ENCODE peak calls at places on chromosomes 4 and X, in ten cellular contexts. X is GM23338, H is breast epithelium, A is stomach, J is suprapubic skin, P is SK-N-SH, S is transverse colon, C is K562, O is esophagus muscularis mucosa, V is HepG2. M is an unnamed sample. For H3K4me1, the result is how much of the 10 kb centered on the place peaks cover.

GRCh38 chrX:24846551-24847170 is 152.9 kb downstream of the POLA1 start:
- DNase-seq in X (no peak), H (no peak), A (no peak), J (no peak), P (no peak), S (no peak), C (no peak), O (no peak), V (no peak), M (no peak)

GRCh38 chrX:47637546-47638195 is 7.9 kb upstream of the CFP start:
- DNase-seq in X (peak), H (no peak), A (peak), J (no peak), P (no peak), S (peak), C (peak), O (no peak), V (no peak), M (no peak)

GRCh38 chr4:70722199-70722791 is 531 bp downstream of the RUFY3 start:
- DNase-seq in X (no peak), H (no peak), A (no peak), J (no peak), P (peak), S (no peak), C (peak), O (no peak), V (no peak), M (no peak)

GRCh38 chrX:110588853-110589252 is 206.8 kb downstream of the CHRDL1 start:
- DNase-seq in X (no peak), H (no peak), A (no peak), J (no peak), P (no peak), S (no peak), C (no peak), O (no peak), V (no peak), M (no peak)

GRCh38 chr4:1932736-1933135 is 61.5 kb downstream of the NSD2 start:
- DNase-seq in X (no peak), H (no peak), A (no peak), J (no peak), P (no peak), S (no peak), C (no peak), O (no peak), V (no peak), M (no peak)

GRCh38 chr4:128812360-128812958 is 3.0 kb downstream of the JADE1 start:
- DNase-seq in X (peak), H (no peak), A (peak), J (peak), P (peak), S (no peak), C (no peak), O (no peak), V (peak), M (peak)

GRCh38 chr4:120769227-120769626 is 153.3 kb downstream of the PRDM5 start:
- DNase-seq in X (no peak), H (no peak), A (no peak), J (no peak), P (no peak), S (no peak), C (no peak), O (no peak), V (no peak), M (no peak)

GRCh38 chr4:124177647-124178425 is 534.7 kb downstream of the ANKRD50 start:
- DNase-seq in X (no peak), H (no peak), A (no peak), J (no peak), P (no peak), S (no peak), C (no peak), O (no peak), V (no peak), M (no peak)

GRCh38 chr4:103996637-103997036 is 276.9 kb upstream of the TACR3 start:
- DNase-seq in X (peak), H (no peak), A (no peak), J (no peak), P (no peak), S (no peak), C (no peak), O (no peak), V (peak), M (peak)

GRCh38 chr4:80142396-80143304 is 54.7 kb upstream of the PRDM8 start:
- DNase-seq in X (no peak), H (no peak), A (no peak), J (no peak), P (no peak), S (no peak), C (peak), O (no peak), V (no peak), M (no peak)

GRCh38 chrX:46840946-46841740 is 4.3 kb downstream of the RP2 start:
- DNase-seq in X (no peak), H (no peak), A (no peak), J (no peak), P (no peak), S (no peak), C (no peak), O (no peak), V (no peak), M (no peak)

GRCh38 chrX:107683124-107683895 is 55.0 kb downstream of the PRPS1 start:
- DNase-seq in X (no peak), H (no peak), A (peak), J (peak), P (no peak), S (peak), C (no peak), O (no peak), V (no peak), M (peak)

GRCh38 chr4:40194602-40195161 is 2.1 kb upstream of the RHOH start:
- DNase-seq in X (no peak), H (no peak), A (no peak), J (no peak), P (peak), S (peak), C (no peak), O (no peak), V (peak), M (no peak)

GRCh38 chr4:140928880-140929279 is 172.7 kb upstream of the TBC1D9 start:
- DNase-seq in X (no peak), H (no peak), A (no peak), J (no peak), P (no peak), S (no peak), C (no peak), O (no peak), V (no peak), M (no peak)

GRCh38 chr4:128572778-128573241 is 236.7 kb upstream of the JADE1 start:
- DNase-seq in X (no peak), H (no peak), A (no peak), J (no peak), P (no peak), S (no peak), C (no peak), O (no peak), V (no peak), M (no peak)

GRCh38 chr4:92050875-92051274 is 252.9 kb upstream of the GRID2 start:
- DNase-seq in X (no peak), H (no peak), A (no peak), J (no peak), P (no peak), S (no peak), C (no peak), O (no peak), V (no peak), M (no peak)

GRCh38 chr4:127134490-127134889 is 498.3 kb upstream of the INTU start:
- DNase-seq in X (no peak), H (no peak), A (no peak), J (no peak), P (no peak), S (no peak), C (no peak), O (no peak), V (no peak), M (no peak)

GRCh38 chr4:159103406-159104131 is 690 bp downstream of the RAPGEF2 start:
- DNase-seq in X (peak), H (no peak), A (peak), J (peak), P (peak), S (peak), C (peak), O (no peak), V (no peak), M (peak)

GRCh38 chr4:71156616-71157015 is 163.2 kb downstream of the DCK start:
- DNase-seq in X (no peak), H (no peak), A (no peak), J (no peak), P (no peak), S (no peak), C (no peak), O (no peak), V (no peak), M (no peak)

GRCh38 chr4:20260821-20261220 is 9.1 kb downstream of the SLIT2 start:
- DNase-seq in X (no peak), H (no peak), A (no peak), J (no peak), P (no peak), S (no peak), C (no peak), O (no peak), V (no peak), M (no peak)

GRCh38 chrX:24081661-24082154 is 27.0 kb downstream of the EIF2S3 start:
- DNase-seq in X (peak), H (peak), A (peak), J (no peak), P (peak), S (peak), C (no peak), O (no peak), V (peak), M (peak)

GRCh38 chr4:39970559-39971270 is 7.0 kb downstream of the PDS5A start:
- DNase-seq in X (peak), H (no peak), A (no peak), J (peak), P (no peak), S (no peak), C (no peak), O (no peak), V (peak), M (no peak)

GRCh38 chr4:175499735-175500352 is 312.2 kb downstream of the GPM6A start:
- DNase-seq in X (no peak), H (no peak), A (no peak), J (no peak), P (no peak), S (no peak), C (no peak), O (no peak), V (no peak), M (no peak)

GRCh38 chr4:142367326-142368188 is 478.5 kb downstream of the INPP4B start:
- DNase-seq in X (no peak), H (no peak), A (no peak), J (no peak), P (no peak), S (no peak), C (no peak), O (no peak), V (no peak), M (no peak)

GRCh38 chrX:139049455-139049854 is 337.9 kb upstream of the FGF13 start:
- DNase-seq in X (no peak), H (no peak), A (no peak), J (no peak), P (no peak), S (no peak), C (no peak), O (no peak), V (no peak), M (no peak)

GRCh38 chr4:154529737-154530136 is 20.5 kb downstream of the PLRG1 start:
- DNase-seq in X (no peak), H (no peak), A (no peak), J (no peak), P (no peak), S (no peak), C (no peak), O (no peak), V (no peak), M (peak)

GRCh38 chr4:14719053-14719452 is 283.2 kb upstream of the CPEB2 start:
- DNase-seq in X (no peak), H (no peak), A (peak), J (no peak), P (no peak), S (no peak), C (no peak), O (no peak), V (no peak), M (peak)

GRCh38 chr4:84499065-84499982 is at the start of gene NKX6-1:
- DNase-seq in X (peak), H (no peak), A (peak), J (peak), P (peak), S (peak), C (peak), O (peak), V (no peak), M (no peak)

GRCh38 chr4:8747896-8748575 is 123.6 kb downstream of the HMX1 start:
- DNase-seq in X (no peak), H (peak), A (no peak), J (peak), P (no peak), S (no peak), C (no peak), O (no peak), V (no peak), M (no peak)

GRCh38 chr4:42678512-42678911 is 21.6 kb upstream of the ATP8A1 start:
- DNase-seq in X (no peak), H (no peak), A (no peak), J (no peak), P (no peak), S (no peak), C (no peak), O (no peak), V (no peak), M (no peak)

GRCh38 chr4:15947684-15948083 is 9.1 kb upstream of the FGFBP1 start:
- DNase-seq in X (no peak), H (no peak), A (no peak), J (no peak), P (no peak), S (no peak), C (no peak), O (no peak), V (no peak), M (no peak)

GRCh38 chr4:22720091-22720490 is 27.4 kb downstream of the GBA3 start:
- DNase-seq in X (no peak), H (no peak), A (no peak), J (no peak), P (no peak), S (no peak), C (no peak), O (no peak), V (no peak), M (no peak)

GRCh38 chr4:16253127-16253960 is 27.1 kb upstream of the TAPT1 start:
- DNase-seq in X (no peak), H (no peak), A (no peak), J (no peak), P (no peak), S (no peak), C (no peak), O (no peak), V (peak), M (no peak)

GRCh38 chrX:40173662-40174593 is 76.2 kb upstream of the BCOR start:
- DNase-seq in X (peak), H (no peak), A (peak), J (peak), P (peak), S (peak), C (no peak), O (no peak), V (peak), M (peak)
- TF ChIP-seq POLR2AphosphoS5 in X (no peak), H (no peak), A (peak), J (no peak), P (no peak), S (no peak), C (no peak), O (no peak), V (no peak), M (peak)

GRCh38 chr4:54781771-54782170 is 124.0 kb downstream of the KIT start:
- DNase-seq in X (no peak), H (no peak), A (peak), J (no peak), P (no peak), S (no peak), C (no peak), O (no peak), V (no peak), M (peak)

GRCh38 chr4:54779797-54780196 is 122.0 kb downstream of the KIT start:
- DNase-seq in X (no peak), H (no peak), A (no peak), J (no peak), P (no peak), S (no peak), C (no peak), O (no peak), V (no peak), M (no peak)

GRCh38 chr4:54784188-54784671 is 126.5 kb downstream of the KIT start:
- DNase-seq in X (no peak), H (no peak), A (peak), J (peak), P (no peak), S (peak), C (peak), O (peak), V (no peak), M (peak)

DNA sequence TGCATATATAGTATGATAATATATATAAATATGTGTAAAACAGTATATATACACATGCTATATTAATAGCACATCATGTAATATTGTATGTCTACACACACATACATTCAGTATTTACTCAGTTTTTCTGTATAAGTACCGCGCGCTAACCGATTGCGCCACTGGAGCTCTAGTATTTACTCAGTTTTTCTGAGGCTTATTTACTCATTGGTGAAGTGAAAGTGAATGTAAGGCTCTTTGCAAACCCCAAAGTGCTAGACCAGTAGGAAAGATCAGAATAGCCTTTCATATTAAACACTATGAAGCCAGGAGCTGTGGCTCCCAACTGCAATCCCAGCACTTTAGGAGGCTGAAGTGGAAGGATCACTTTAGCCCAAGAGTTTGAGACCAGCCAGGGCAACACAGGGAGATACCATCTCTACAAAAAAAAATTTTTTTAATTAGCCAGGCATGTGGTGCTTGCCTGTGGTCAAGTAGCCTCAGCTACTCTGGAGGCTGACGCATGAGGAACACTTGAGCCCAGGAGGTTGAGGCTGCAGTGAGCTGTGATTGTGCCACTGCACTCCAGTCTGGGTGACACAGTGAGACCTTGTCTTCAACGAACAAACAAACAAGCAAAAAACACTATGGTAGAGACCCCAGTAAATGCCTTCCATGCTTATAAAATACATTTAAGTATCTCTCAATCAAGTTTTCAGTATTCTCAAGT is 125.8 kb downstream of the KIT start:
- DNase-seq in X (no peak), H (no peak), A (peak), J (no peak), P (no peak), S (no peak), C (no peak), O (no peak), V (peak), M (no peak)
- H3K4me1 ChIP-seq in X (under half), H (under half), A (under half), J (under half), P (under half), S (under half), C (under half), O (under half), V (under half), M (under half)

GRCh38 chrX:155086961-155087735 is 15.8 kb downstream of the BRCC3 start:
- DNase-seq in X (no peak), H (no peak), A (no peak), J (no peak), P (no peak), S (no peak), C (no peak), O (no peak), V (no peak), M (no peak)

GRCh38 chrX:155086202-155086840 is 15.0 kb downstream of the BRCC3 start:
- DNase-seq in X (peak), H (no peak), A (no peak), J (no peak), P (peak), S (peak), C (peak), O (no peak), V (peak), M (no peak)
- TF ChIP-seq CTCF in X (peak), H (no peak), A (peak), J (no peak), P (peak), S (peak), C (peak), O (peak), V (peak), M (peak)

GRCh38 chr4:105236202-105236916 is 89.7 kb downstream of the TET2 start:
- DNase-seq in X (no peak), H (no peak), A (no peak), J (no peak), P (no peak), S (no peak), C (no peak), O (no peak), V (no peak), M (no peak)
- TF ChIP-seq POLR2AphosphoS5 in X (no peak), H (no peak), A (no peak), J (no peak), P (no peak), S (no peak), C (no peak), O (no peak), V (no peak), M (no peak)

DNA sequence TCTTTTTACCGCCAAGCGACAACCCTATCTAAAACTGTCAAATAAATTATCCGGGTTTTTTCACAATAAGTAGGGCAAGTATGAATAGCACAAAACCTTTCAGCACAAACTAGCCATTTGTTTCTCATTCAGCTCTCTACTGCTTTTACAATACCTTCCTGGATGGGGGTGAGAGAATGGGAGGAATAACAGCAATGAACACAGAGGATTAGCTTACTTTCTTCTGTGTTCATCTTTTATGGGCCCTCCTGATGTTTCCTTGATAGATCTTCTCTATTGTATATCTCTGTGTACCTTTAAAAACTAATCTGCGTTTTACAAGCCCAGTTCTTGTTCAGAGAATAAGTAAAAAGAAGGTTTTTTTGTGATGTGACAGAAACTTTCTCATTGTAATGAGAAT is 55.3 kb upstream of the APELA start:
- DNase-seq in X (no peak), H (no peak), A (no peak), J (no peak), P (no peak), S (no peak), C (no peak), O (no peak), V (no peak), M (no peak)
- H3K4me1 ChIP-seq in X (under half), H (under half), A (under half), J (under half), P (under half), S (under half), C (under half), O (under half), V (under half), M (under half)

DNA sequence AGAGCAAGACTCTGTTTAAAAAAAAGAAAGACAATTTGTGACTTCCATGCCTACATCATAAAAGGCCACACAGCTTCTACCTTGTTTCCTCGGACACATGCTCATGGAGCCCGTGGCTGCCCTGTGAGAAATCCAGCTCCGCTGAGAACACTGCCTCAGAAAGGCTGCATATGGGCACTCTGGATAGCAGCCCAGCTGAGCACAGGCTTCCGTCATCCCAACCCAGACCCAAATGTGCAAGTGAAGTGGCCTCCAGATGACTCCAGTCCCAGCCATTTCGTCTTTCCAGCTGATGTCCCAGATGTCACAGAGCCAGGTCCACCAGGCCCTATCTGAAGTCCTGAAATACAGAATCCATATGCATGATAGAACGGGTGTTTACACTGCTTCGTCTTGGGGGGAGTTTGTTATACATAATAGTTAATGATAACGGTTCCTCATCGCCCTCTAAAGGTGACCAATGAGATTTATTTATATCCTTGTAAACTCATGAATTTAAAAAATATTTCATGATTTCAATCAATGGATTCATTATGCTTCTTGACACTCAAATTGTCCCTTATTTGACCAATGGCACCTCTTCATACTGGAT is 72.7 kb upstream of the TRIM2 start:
- DNase-seq in X (peak), H (no peak), A (no peak), J (no peak), P (no peak), S (no peak), C (no peak), O (no peak), V (no peak), M (no peak)
- TF ChIP-seq CTCF in X (no peak), H (no peak), A (no peak), J (no peak), P (peak), S (no peak), C (no peak), O (no peak), V (no peak), M (no peak)

GRCh38 chr4:174218127-174218790 is 65.2 kb downstream of the FBXO8 start:
- DNase-seq in X (peak), H (no peak), A (no peak), J (no peak), P (peak), S (no peak), C (no peak), O (no peak), V (no peak), M (no peak)

GRCh38 chr4:174215055-174215454 is 68.4 kb downstream of the FBXO8 start:
- DNase-seq in X (no peak), H (no peak), A (no peak), J (no peak), P (no peak), S (no peak), C (no peak), O (no peak), V (no peak), M (no peak)

GRCh38 chr4:174215936-174216699 is 67.3 kb downstream of the FBXO8 start:
- DNase-seq in X (peak), H (no peak), A (no peak), J (no peak), P (peak), S (no peak), C (no peak), O (no peak), V (no peak), M (no peak)

GRCh38 chr4:174217273-174218126 is 66.0 kb downstream of the FBXO8 start:
- DNase-seq in X (peak), H (no peak), A (no peak), J (no peak), P (peak), S (no peak), C (no peak), O (no peak), V (no peak), M (no peak)

GRCh38 chr4:174216935-174217272 is 66.6 kb downstream of the FBXO8 start:
- DNase-seq in X (peak), H (no peak), A (no peak), J (no peak), P (no peak), S (no peak), C (no peak), O (no peak), V (no peak), M (no peak)
- TF ChIP-seq POLR2AphosphoS5 in X (no peak), H (no peak), A (no peak), J (no peak), P (no peak), S (no peak), C (no peak), O (no peak), V (no peak), M (no peak)

M was measured in prostate gland.